ENCODE peak calls at places on chromosomes 2 and 18, in four cellular contexts. X is IMR-90; A is sigmoid colon; O is CD8-positive, alpha-beta memory T cell. R is an unnamed sample.

GRCh38 chr18:77132369-77133050 is at the start of gene MBP:
- DNase-seq in X (no peak), A (peak; percentile 82), O (peak; percentile 64), R (no peak)

GRCh38 chr18:74785632-74786031 is 188.0 kb downstream of the ZNF407 start:
- DNase-seq in X (no peak), A (no peak), O (no peak), R (no peak)

GRCh38 chr18:61738488-61738887 is 154.3 kb downstream of the RNF152 start:
- DNase-seq in X (peak; percentile 40), A (no peak), O (no peak), R (no peak)

GRCh38 chr2:98909381-98910211 is 26.4 kb downstream of the CRACDL start:
- DNase-seq in X (peak; percentile 85), A (no peak), O (no peak), R (peak; percentile 50)

GRCh38 chr2:176080540-176081355 is 3.0 kb downstream of the EVX2 start:
- DNase-seq in X (no peak), A (peak; percentile 90), O (no peak), R (peak; percentile 75)

GRCh38 chr2:154709215-154709614 is 10.7 kb downstream of the KCNJ3 start:
- DNase-seq in X (no peak), A (no peak), O (no peak), R (no peak)

GRCh38 chr2:223888251-223888650 is 50.9 kb upstream of the AP1S3 start:
- DNase-seq in X (no peak), A (no peak), O (no peak), R (no peak)

GRCh38 chr2:223989860-223990237 is 32.6 kb downstream of the MRPL44 start:
- DNase-seq in X (no peak), A (no peak), O (no peak), R (no peak)

GRCh38 chr2:25497229-25497861 is 155.6 kb upstream of the DNMT3A start:
- DNase-seq in X (no peak), A (no peak), O (no peak), R (no peak)

GRCh38 chr2:224284134-224284946 is 117.6 kb downstream of the FAM124B start:
- DNase-seq in X (peak; percentile 25), A (no peak), O (no peak), R (no peak)

GRCh38 chr2:216761119-216761518 is 65.8 kb upstream of the IGFBP5 start:
- DNase-seq in X (no peak), A (no peak), O (no peak), R (no peak)

GRCh38 chr2:27888790-27889189 is 1.4 kb downstream of the RBKS start:
- DNase-seq in X (peak; percentile 28), A (no peak), O (no peak), R (no peak)

GRCh38 chr2:109435866-109436634 is 177.7 kb downstream of the SEPTIN10 start:
- DNase-seq in X (peak; percentile 43), A (peak; percentile 78), O (no peak), R (no peak)

GRCh38 chr2:200102971-200103370 is 147.6 kb downstream of the MAIP1 start:
- DNase-seq in X (no peak), A (no peak), O (no peak), R (no peak)

GRCh38 chr18:75216926-75217303 is 6.3 kb downstream of the TSHZ1 start:
- DNase-seq in X (no peak), A (no peak), O (no peak), R (no peak)

GRCh38 chr2:177572236-177572671 is 179.7 kb downstream of the AGPS start:
- DNase-seq in X (no peak), A (no peak), O (no peak), R (no peak)

GRCh38 chr18:74268175-74268574 is 23.6 kb downstream of the CYB5A start:
- DNase-seq in X (no peak), A (no peak), O (no peak), R (no peak)

GRCh38 chr2:109721626-109722025 is 72.5 kb upstream of the RGPD5 start:
- DNase-seq in X (no peak), A (no peak), O (no peak), R (no peak)

GRCh38 chr2:173991857-173992588 is 26.9 kb upstream of the SP3 start:
- DNase-seq in X (peak; percentile 25), A (peak; percentile 86), O (no peak), R (peak; percentile 79)

GRCh38 chr2:162473296-162473695 is 129.4 kb downstream of the GCA start:
- DNase-seq in X (no peak), A (no peak), O (no peak), R (no peak)

GRCh38 chr18:64165906-64166305 is 17.0 kb upstream of the LINC00305 start:
- DNase-seq in X (no peak), A (no peak), O (no peak), R (peak; percentile 65)

GRCh38 chr2:154402138-154402714 is 296.3 kb upstream of the KCNJ3 start:
- DNase-seq in X (peak; percentile 0), A (no peak), O (no peak), R (no peak)

GRCh38 chr2:182043861-182044260 is 58.2 kb downstream of the PPP1R1C start:
- DNase-seq in X (no peak), A (no peak), O (no peak), R (no peak)

GRCh38 chr18:26215247-26215970 is 10.8 kb upstream of the TAF4B start:
- DNase-seq in X (no peak), A (no peak), O (no peak), R (no peak)

GRCh38 chr2:133884739-133885381 is 316.6 kb upstream of the NCKAP5 start:
- DNase-seq in X (peak; percentile 51), A (no peak), O (no peak), R (no peak)

GRCh38 chr2:15126373-15126772 is 434.8 kb downstream of the NBAS start:
- DNase-seq in X (no peak), A (no peak), O (no peak), R (no peak)

GRCh38 chr2:71930073-71930681 is 217.5 kb downstream of the CYP26B1 start:
- DNase-seq in X (no peak), A (no peak), O (no peak), R (peak; percentile 80)

GRCh38 chr2:123495241-123495640 is 529.8 kb upstream of the CNTNAP5 start:
- DNase-seq in X (no peak), A (no peak), O (no peak), R (peak; percentile 50)
- H3K9me3 ChIP-seq in X (peaks cover 14% of the 10 kb centered on the region), A (no peaks in the 10 kb centered on the region), O (no peaks in the 10 kb centered on the region), R (peaks cover 5% of the 10 kb centered on the region)

DNA sequence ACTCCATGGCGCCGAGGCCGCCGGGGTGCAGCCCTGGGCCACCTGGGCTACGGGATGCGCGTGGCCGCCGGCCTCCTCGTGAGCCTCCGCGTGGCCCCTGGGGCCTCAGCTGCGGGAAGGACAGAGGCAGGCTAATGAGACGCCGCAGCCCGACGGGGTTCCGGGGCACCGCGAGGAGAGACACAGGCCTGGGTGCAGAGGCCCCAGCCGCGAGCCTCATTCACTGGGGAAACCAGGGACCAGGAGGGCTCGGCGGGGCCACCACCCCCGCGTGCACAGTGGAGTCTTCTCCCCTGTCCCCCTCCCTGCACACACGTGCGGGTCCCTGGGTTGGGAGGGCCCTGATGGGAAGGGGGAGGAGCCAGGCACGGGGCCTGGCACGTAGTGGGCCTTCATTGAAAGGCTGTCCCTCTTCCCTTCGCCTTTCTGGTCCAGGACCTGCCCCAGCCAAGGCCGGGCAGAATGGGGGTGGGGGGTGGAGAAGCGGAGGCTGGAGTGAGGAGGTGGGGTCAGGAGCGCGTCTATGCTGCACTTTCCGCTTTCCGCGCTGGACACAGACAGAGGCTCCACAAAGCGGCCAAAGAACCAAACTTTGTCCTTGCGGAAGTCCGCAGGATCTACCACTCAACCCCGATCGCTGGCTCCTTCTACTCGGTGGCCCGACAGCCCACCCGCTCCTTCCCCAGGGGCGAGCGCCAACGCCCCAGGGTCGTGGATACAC is 9.1 kb downstream of the ALPP start:
- DNase-seq in X (no peak), A (no peak), O (no peak), R (no peak)
- H3K4me3 ChIP-seq in X (no peak overlapping the region), A (no peak overlapping the region), O (no peak overlapping the region), R (no peak overlapping the region)

GRCh38 chr2:10597956-10598355 is 91.8 kb downstream of the NOL10 start:
- DNase-seq in X (no peak), A (no peak), O (no peak), R (no peak)

GRCh38 chr2:10601866-10602566 is 87.8 kb downstream of the NOL10 start:
- DNase-seq in X (no peak), A (no peak), O (no peak), R (no peak)

GRCh38 chr2:10594481-10594880 is 95.3 kb downstream of the NOL10 start:
- DNase-seq in X (no peak), A (no peak), O (no peak), R (no peak)

GRCh38 chr2:10599921-10600320 is 89.9 kb downstream of the NOL10 start:
- DNase-seq in X (no peak), A (no peak), O (no peak), R (no peak)
- H3K36me3 ChIP-seq in X (peaks cover 16% of the 10 kb centered on the region), A (peaks cover 14% of the 10 kb centered on the region), O (peaks cover 6% of the 10 kb centered on the region), R (peaks cover 31% of the 10 kb centered on the region)

GRCh38 chr2:12862541-12862940 is 145.8 kb downstream of the TRIB2 start:
- DNase-seq in X (no peak), A (no peak), O (no peak), R (no peak)
- H3K9me3 ChIP-seq in X (peaks cover 7% of the 10 kb centered on the region), A (no peaks in the 10 kb centered on the region), O (peaks cover 4% of the 10 kb centered on the region), R (peaks cover 72% of the 10 kb centered on the region)

GRCh38 chr18:43116699-43117294 is 1.3 kb upstream of the RIT2 start:
- DNase-seq in X (no peak), A (no peak), O (no peak), R (no peak)

GRCh38 chr18:43113220-43113895 is 2.1 kb downstream of the RIT2 start:
- DNase-seq in X (no peak), A (no peak), O (no peak), R (no peak)

GRCh38 chr18:43115076-43116035 is at the start of gene RIT2:
- DNase-seq in X (no peak), A (no peak), O (no peak), R (no peak)
- H3K4me3 ChIP-seq in X (no peak within 1 kb of the TSS), A (no peak within 1 kb of the TSS), O (no peak within 1 kb of the TSS), R (no peak within 1 kb of the TSS)

GRCh38 chr18:36152781-36153180 is 23.1 kb downstream of the ELP2 start:
- DNase-seq in X (peak; percentile 15), A (no peak), O (no peak), R (no peak)
- H3K36me3 ChIP-seq in X (peaks cover 36% of the 10 kb centered on the region), A (peaks cover 28% of the 10 kb centered on the region), O (peaks cover 49% of the 10 kb centered on the region), R (peaks cover 47% of the 10 kb centered on the region)

DNA sequence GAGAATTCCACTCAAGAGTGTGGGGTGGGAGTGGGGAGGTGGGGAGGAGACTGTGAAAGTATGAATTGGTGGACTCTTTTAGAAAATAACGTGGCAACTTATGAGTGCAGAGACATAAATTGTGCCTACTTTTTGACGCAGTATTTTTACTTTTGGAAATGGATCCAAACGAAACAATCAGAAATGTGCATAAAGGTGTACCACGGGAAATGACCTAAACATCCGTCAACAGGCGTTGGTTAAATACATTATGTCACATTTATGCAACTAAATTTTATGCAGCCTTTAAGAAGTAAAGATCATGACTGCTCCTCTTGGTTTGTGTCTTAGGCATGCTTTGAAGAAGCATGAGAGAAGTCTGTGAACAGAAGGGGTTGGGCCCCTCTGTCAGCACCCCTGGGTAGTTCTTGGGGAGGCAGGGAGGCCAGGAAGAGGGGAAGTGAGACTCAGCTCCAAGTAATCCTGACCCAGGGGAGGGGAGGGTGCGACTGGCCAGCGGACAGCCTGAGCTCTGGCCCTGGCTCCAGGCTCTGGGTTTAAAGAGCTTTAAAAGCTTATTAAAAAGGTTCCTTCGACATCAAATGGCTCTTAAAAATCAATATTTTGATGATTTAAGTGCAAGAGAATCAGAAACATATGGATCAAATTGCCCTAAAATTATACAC is 126.4 kb upstream of the HAAO start:
- DNase-seq in X (no peak), A (peak; percentile 35), O (no peak), R (no peak)
- H3K9me3 ChIP-seq in X (no peaks in the 10 kb centered on the region), A (no peaks in the 10 kb centered on the region), O (no peaks in the 10 kb centered on the region), R (no peaks in the 10 kb centered on the region)

GRCh38 chr2:239275037-239275685 is 125.7 kb downstream of the HDAC4 start:
- DNase-seq in X (peak; percentile 98), A (peak; percentile 87), O (peak; percentile 73), R (peak; percentile 95)
- H3K4me3 ChIP-seq in X (no peak overlapping the region), A (peak overlapping the region; percentile 12), O (peak overlapping the region; percentile 54), R (peak overlapping the region; percentile 23)

R was measured in MG63.